ENCODE peak calls at places on chromosomes 5 and 9, in six cellular contexts. One of them, this sample, is unnamed.

GRCh38 chr5:58330781-58331180 is 129.1 kb downstream of the PLK2 start:
- DNase-seq in CD8-positive, alpha-beta T cell: no peak
- DNase-seq in epithelial cell of esophagus: peak; percentile 88
- DNase-seq in fibroblast of mammary gland: no peak
- DNase-seq in choroid plexus epithelial cell: no peak
- DNase-seq in suprapubic skin: no peak
- DNase-seq in this sample: no peak

GRCh38 chr9:126357074-126357473 is 30.4 kb downstream of the MVB12B start:
- DNase-seq in epithelial cell of esophagus: peak; percentile 98
- DNase-seq in fibroblast of mammary gland: no peak
- DNase-seq in suprapubic skin: no peak
- DNase-seq in CD8-positive, alpha-beta T cell: no peak
- DNase-seq in choroid plexus epithelial cell: no peak
- DNase-seq in this sample: no peak

GRCh38 chr5:135243194-135244191 is 155.5 kb downstream of the MACROH2A1 start:
- DNase-seq in fibroblast of mammary gland: no peak
- DNase-seq in suprapubic skin: peak; percentile 82
- DNase-seq in CD8-positive, alpha-beta T cell: no peak
- DNase-seq in epithelial cell of esophagus: no peak
- DNase-seq in choroid plexus epithelial cell: no peak
- DNase-seq in this sample: peak; percentile 74

GRCh38 chr5:107671742-107672211 is 1.0 kb upstream of the EFNA5 start:
- DNase-seq in CD8-positive, alpha-beta T cell: no peak
- DNase-seq in suprapubic skin: no peak
- DNase-seq in choroid plexus epithelial cell: peak; percentile 81
- DNase-seq in epithelial cell of esophagus: peak; percentile 91
- DNase-seq in fibroblast of mammary gland: peak; percentile 61
- DNase-seq in this sample: no peak

GRCh38 chr5:93578179-93578812 is 2.7 kb downstream of the NR2F1-AS1 start:
- DNase-seq in suprapubic skin: no peak
- DNase-seq in epithelial cell of esophagus: peak; percentile 25
- DNase-seq in fibroblast of mammary gland: peak; percentile 57
- DNase-seq in CD8-positive, alpha-beta T cell: no peak
- DNase-seq in choroid plexus epithelial cell: peak; percentile 81
- DNase-seq in this sample: no peak

GRCh38 chr5:170484847-170485605 is 18.8 kb upstream of the KCNIP1 start:
- DNase-seq in suprapubic skin: no peak
- DNase-seq in fibroblast of mammary gland: no peak
- DNase-seq in CD8-positive, alpha-beta T cell: no peak
- DNase-seq in choroid plexus epithelial cell: no peak
- DNase-seq in epithelial cell of esophagus: no peak
- DNase-seq in this sample: no peak

GRCh38 chr9:69582018-69582417 is 90.2 kb downstream of the APBA1 start:
- DNase-seq in CD8-positive, alpha-beta T cell: no peak
- DNase-seq in epithelial cell of esophagus: peak; percentile 8
- DNase-seq in suprapubic skin: no peak
- DNase-seq in fibroblast of mammary gland: no peak
- DNase-seq in choroid plexus epithelial cell: no peak
- DNase-seq in this sample: no peak

GRCh38 chr5:8943301-8943700 is 602.6 kb downstream of the SEMA5A start:
- DNase-seq in suprapubic skin: no peak
- DNase-seq in choroid plexus epithelial cell: peak; percentile 71
- DNase-seq in CD8-positive, alpha-beta T cell: no peak
- DNase-seq in fibroblast of mammary gland: peak; percentile 34
- DNase-seq in epithelial cell of esophagus: no peak
- DNase-seq in this sample: no peak

GRCh38 chr9:16628421-16628820 is 242.0 kb downstream of the BNC2 start:
- DNase-seq in choroid plexus epithelial cell: peak; percentile 49
- DNase-seq in suprapubic skin: no peak
- DNase-seq in epithelial cell of esophagus: no peak
- DNase-seq in fibroblast of mammary gland: peak; percentile 73
- DNase-seq in CD8-positive, alpha-beta T cell: no peak
- DNase-seq in this sample: no peak

GRCh38 chr5:149135536-149136201 is 5.6 kb upstream of the ABLIM3 start:
- DNase-seq in epithelial cell of esophagus: peak; percentile 53
- DNase-seq in CD8-positive, alpha-beta T cell: no peak
- DNase-seq in choroid plexus epithelial cell: peak; percentile 80
- DNase-seq in fibroblast of mammary gland: peak; percentile 95
- DNase-seq in suprapubic skin: no peak
- DNase-seq in this sample: no peak

GRCh38 chr5:74575741-74576538 is 64.6 kb downstream of the ENC1 start:
- DNase-seq in suprapubic skin: no peak
- DNase-seq in fibroblast of mammary gland: peak; percentile 90
- DNase-seq in choroid plexus epithelial cell: peak; percentile 89
- DNase-seq in epithelial cell of esophagus: peak; percentile 90
- DNase-seq in CD8-positive, alpha-beta T cell: no peak
- DNase-seq in this sample: no peak

GRCh38 chr5:103587185-103587748 is 24.7 kb upstream of the NUDT12 start:
- DNase-seq in CD8-positive, alpha-beta T cell: no peak
- DNase-seq in suprapubic skin: no peak
- DNase-seq in choroid plexus epithelial cell: peak; percentile 74
- DNase-seq in fibroblast of mammary gland: peak; percentile 32
- DNase-seq in epithelial cell of esophagus: peak; percentile 22
- DNase-seq in this sample: no peak
- TF ChIP-seq CTCF in CD8-positive, alpha-beta T cell: no peak
- TF ChIP-seq CTCF in suprapubic skin: no peak
- TF ChIP-seq CTCF in choroid plexus epithelial cell: peak; percentile 61
- TF ChIP-seq CTCF in fibroblast of mammary gland: peak; percentile 53
- TF ChIP-seq CTCF in epithelial cell of esophagus: peak; percentile 41
- TF ChIP-seq CTCF in this sample: peak; percentile 82

GRCh38 chr5:142720561-142721275 is 34.8 kb upstream of the FGF1 start:
- DNase-seq in choroid plexus epithelial cell: no peak
- DNase-seq in epithelial cell of esophagus: peak; percentile 99
- DNase-seq in CD8-positive, alpha-beta T cell: no peak
- DNase-seq in fibroblast of mammary gland: no peak
- DNase-seq in suprapubic skin: no peak
- DNase-seq in this sample: peak; percentile 6
- TF ChIP-seq CTCF in choroid plexus epithelial cell: no peak
- TF ChIP-seq CTCF in epithelial cell of esophagus: peak; percentile 44
- TF ChIP-seq CTCF in CD8-positive, alpha-beta T cell: no peak
- TF ChIP-seq CTCF in fibroblast of mammary gland: no peak
- TF ChIP-seq CTCF in suprapubic skin: no peak
- TF ChIP-seq CTCF in this sample: no peak

GRCh38 chr9:89978185-89978584 is 373.4 kb downstream of the GADD45G start:
- DNase-seq in suprapubic skin: no peak
- DNase-seq in CD8-positive, alpha-beta T cell: no peak
- DNase-seq in fibroblast of mammary gland: no peak
- DNase-seq in choroid plexus epithelial cell: peak; percentile 35
- DNase-seq in epithelial cell of esophagus: peak; percentile 34
- DNase-seq in this sample: no peak
- TF ChIP-seq CTCF in suprapubic skin: no peak
- TF ChIP-seq CTCF in CD8-positive, alpha-beta T cell: no peak
- TF ChIP-seq CTCF in fibroblast of mammary gland: peak; percentile 38
- TF ChIP-seq CTCF in choroid plexus epithelial cell: peak; percentile 48
- TF ChIP-seq CTCF in epithelial cell of esophagus: peak; percentile 59
- TF ChIP-seq CTCF in this sample: peak; percentile 51

GRCh38 chr5:217860-218456 is at the start of the genes CCDC127 and SDHA:
- DNase-seq in CD8-positive, alpha-beta T cell: peak; percentile 99
- DNase-seq in suprapubic skin: peak; percentile 97
- DNase-seq in fibroblast of mammary gland: peak; percentile 83
- DNase-seq in choroid plexus epithelial cell: peak; percentile 94
- DNase-seq in epithelial cell of esophagus: peak; percentile 87
- DNase-seq in this sample: peak; percentile 100
- TF ChIP-seq CTCF in CD8-positive, alpha-beta T cell: peak; percentile 33
- TF ChIP-seq CTCF in suprapubic skin: no peak
- TF ChIP-seq CTCF in fibroblast of mammary gland: peak; percentile 19
- TF ChIP-seq CTCF in choroid plexus epithelial cell: peak; percentile 56
- TF ChIP-seq CTCF in epithelial cell of esophagus: peak; percentile 14
- TF ChIP-seq CTCF in this sample: peak; percentile 42

GRCh38 chr9:88011005-88011766 is 36.9 kb upstream of the CDK20 start:
- DNase-seq in suprapubic skin: no peak
- DNase-seq in choroid plexus epithelial cell: peak; percentile 56
- DNase-seq in fibroblast of mammary gland: peak; percentile 24
- DNase-seq in epithelial cell of esophagus: no peak
- DNase-seq in CD8-positive, alpha-beta T cell: no peak
- DNase-seq in this sample: no peak
- TF ChIP-seq CTCF in suprapubic skin: no peak
- TF ChIP-seq CTCF in choroid plexus epithelial cell: peak; percentile 59
- TF ChIP-seq CTCF in fibroblast of mammary gland: peak; percentile 28
- TF ChIP-seq CTCF in epithelial cell of esophagus: no peak
- TF ChIP-seq CTCF in CD8-positive, alpha-beta T cell: no peak
- TF ChIP-seq CTCF in this sample: peak; percentile 63

GRCh38 chr5:6837095-6837494 is 123.9 kb downstream of the TENT4A start:
- DNase-seq in epithelial cell of esophagus: no peak
- DNase-seq in suprapubic skin: no peak
- DNase-seq in fibroblast of mammary gland: no peak
- DNase-seq in CD8-positive, alpha-beta T cell: no peak
- DNase-seq in choroid plexus epithelial cell: no peak
- DNase-seq in this sample: no peak

GRCh38 chr5:6832994-6833393 is 119.8 kb downstream of the TENT4A start:
- DNase-seq in choroid plexus epithelial cell: no peak
- DNase-seq in fibroblast of mammary gland: no peak
- DNase-seq in CD8-positive, alpha-beta T cell: no peak
- DNase-seq in suprapubic skin: no peak
- DNase-seq in epithelial cell of esophagus: no peak
- DNase-seq in this sample: no peak

GRCh38 chr5:6832272-6832671 is 119.0 kb downstream of the TENT4A start:
- DNase-seq in choroid plexus epithelial cell: no peak
- DNase-seq in suprapubic skin: no peak
- DNase-seq in epithelial cell of esophagus: no peak
- DNase-seq in CD8-positive, alpha-beta T cell: no peak
- DNase-seq in fibroblast of mammary gland: no peak
- DNase-seq in this sample: no peak

GRCh38 chr5:6833406-6833805 is 120.2 kb downstream of the TENT4A start:
- DNase-seq in fibroblast of mammary gland: no peak
- DNase-seq in suprapubic skin: no peak
- DNase-seq in choroid plexus epithelial cell: no peak
- DNase-seq in epithelial cell of esophagus: no peak
- DNase-seq in CD8-positive, alpha-beta T cell: no peak
- DNase-seq in this sample: no peak

DNA sequence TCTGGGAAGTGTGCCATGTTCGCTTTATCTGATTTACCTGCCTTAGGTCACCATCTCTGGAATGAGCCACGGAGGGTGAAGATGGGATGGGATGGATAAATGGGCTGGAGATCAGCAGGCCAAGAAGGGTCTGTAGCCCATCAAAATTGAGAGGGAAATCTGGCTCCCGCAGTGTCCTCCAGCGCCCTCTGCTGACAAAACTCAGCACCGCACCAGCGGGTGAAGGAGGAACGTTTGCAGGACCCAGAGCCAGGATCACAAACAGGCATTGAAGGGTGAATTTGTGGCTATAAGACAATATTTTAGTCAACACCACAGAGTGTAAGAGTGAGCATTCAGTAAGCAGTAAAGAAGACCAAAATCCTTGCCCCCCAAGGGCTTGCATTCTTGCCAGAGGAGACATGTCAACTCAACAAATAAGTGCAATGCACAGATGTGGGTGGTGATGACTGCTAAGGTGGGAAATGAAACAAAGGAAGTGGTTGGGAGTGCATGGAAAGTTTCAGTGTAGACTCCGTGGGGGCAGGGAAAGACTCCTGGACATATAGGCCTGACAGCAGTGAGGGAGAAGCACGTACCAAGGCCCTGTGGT is 124.4 kb downstream of the TENT4A start:
- DNase-seq in suprapubic skin: no peak
- DNase-seq in choroid plexus epithelial cell: peak; percentile 3
- DNase-seq in fibroblast of mammary gland: peak; percentile 5
- DNase-seq in CD8-positive, alpha-beta T cell: no peak
- DNase-seq in epithelial cell of esophagus: no peak
- DNase-seq in this sample: no peak
- TF ChIP-seq CTCF in suprapubic skin: no peak
- TF ChIP-seq CTCF in choroid plexus epithelial cell: peak; percentile 57
- TF ChIP-seq CTCF in fibroblast of mammary gland: peak; percentile 66
- TF ChIP-seq CTCF in CD8-positive, alpha-beta T cell: peak; percentile 29
- TF ChIP-seq CTCF in epithelial cell of esophagus: peak; percentile 20
- TF ChIP-seq CTCF in this sample: peak; percentile 69

This sample was measured in type B pancreatic cell.